ENCODE peak calls at places on chromosome 16, in five cellular contexts. One of them, this sample, is unnamed.

GRCh38 chr16:87186440-87186839 is 130.8 kb downstream of the C16orf95 start:
- DNase-seq in cardiac muscle cell: no peak
- DNase-seq in mammary epithelial cell: no peak
- DNase-seq in adrenal gland: no peak
- DNase-seq in CD8-positive, alpha-beta T cell: no peak
- DNase-seq in this sample: no peak

GRCh38 chr16:73921295-73921694 is 375.3 kb upstream of the PSMD7 start:
- DNase-seq in cardiac muscle cell: no peak
- DNase-seq in mammary epithelial cell: no peak
- DNase-seq in CD8-positive, alpha-beta T cell: no peak
- DNase-seq in adrenal gland: no peak
- DNase-seq in this sample: no peak

GRCh38 chr16:8355714-8356113 is 234.6 kb downstream of the TMEM114 start:
- DNase-seq in mammary epithelial cell: no peak
- DNase-seq in adrenal gland: no peak
- DNase-seq in cardiac muscle cell: no peak
- DNase-seq in CD8-positive, alpha-beta T cell: no peak
- DNase-seq in this sample: no peak

GRCh38 chr16:23691483-23692189 is 12.9 kb downstream of the PLK1 start:
- DNase-seq in cardiac muscle cell: peak; percentile 35
- DNase-seq in adrenal gland: no peak
- DNase-seq in CD8-positive, alpha-beta T cell: no peak
- DNase-seq in mammary epithelial cell: no peak
- DNase-seq in this sample: no peak

GRCh38 chr16:23137818-23138217 is 11.4 kb downstream of the USP31 start:
- DNase-seq in adrenal gland: no peak
- DNase-seq in CD8-positive, alpha-beta T cell: no peak
- DNase-seq in cardiac muscle cell: no peak
- DNase-seq in mammary epithelial cell: no peak
- DNase-seq in this sample: no peak

GRCh38 chr16:55439101-55439690 is 39.8 kb upstream of the MMP2 start:
- DNase-seq in adrenal gland: no peak
- DNase-seq in CD8-positive, alpha-beta T cell: no peak
- DNase-seq in cardiac muscle cell: no peak
- DNase-seq in mammary epithelial cell: peak; percentile 65
- DNase-seq in this sample: no peak

GRCh38 chr16:82660966-82661365 is 34.2 kb downstream of the CDH13 start:
- DNase-seq in mammary epithelial cell: no peak
- DNase-seq in CD8-positive, alpha-beta T cell: no peak
- DNase-seq in cardiac muscle cell: no peak
- DNase-seq in adrenal gland: no peak
- DNase-seq in this sample: no peak

GRCh38 chr16:50880926-50881325 is 139.0 kb downstream of the CYLD start:
- DNase-seq in cardiac muscle cell: no peak
- DNase-seq in CD8-positive, alpha-beta T cell: no peak
- DNase-seq in mammary epithelial cell: no peak
- DNase-seq in adrenal gland: no peak
- DNase-seq in this sample: no peak

GRCh38 chr16:82748026-82748425 is 121.3 kb downstream of the CDH13 start:
- DNase-seq in cardiac muscle cell: peak; percentile 91
- DNase-seq in adrenal gland: peak; percentile 11
- DNase-seq in CD8-positive, alpha-beta T cell: no peak
- DNase-seq in mammary epithelial cell: peak; percentile 16
- DNase-seq in this sample: peak; percentile 66

GRCh38 chr16:54867302-54867832 is 63.3 kb upstream of the IRX5 start:
- DNase-seq in CD8-positive, alpha-beta T cell: no peak
- DNase-seq in mammary epithelial cell: no peak
- DNase-seq in adrenal gland: no peak
- DNase-seq in cardiac muscle cell: no peak
- DNase-seq in this sample: no peak

GRCh38 chr16:12801511-12802042 is 2.1 kb downstream of the CPPED1 start:
- DNase-seq in CD8-positive, alpha-beta T cell: no peak
- DNase-seq in cardiac muscle cell: peak; percentile 85
- DNase-seq in adrenal gland: peak; percentile 18
- DNase-seq in mammary epithelial cell: peak; percentile 69
- DNase-seq in this sample: peak; percentile 14

GRCh38 chr16:81595676-81596292 is 151.2 kb downstream of the CMIP start:
- DNase-seq in adrenal gland: no peak
- DNase-seq in cardiac muscle cell: no peak
- DNase-seq in CD8-positive, alpha-beta T cell: no peak
- DNase-seq in mammary epithelial cell: peak; percentile 53
- DNase-seq in this sample: no peak

GRCh38 chr16:66269631-66270332 is 96.7 kb upstream of the CDH5 start:
- DNase-seq in CD8-positive, alpha-beta T cell: no peak
- DNase-seq in cardiac muscle cell: peak; percentile 65
- DNase-seq in mammary epithelial cell: no peak
- DNase-seq in adrenal gland: no peak
- DNase-seq in this sample: no peak

GRCh38 chr16:77213542-77214108 is 14.4 kb downstream of the SYCE1L start:
- DNase-seq in CD8-positive, alpha-beta T cell: no peak
- DNase-seq in adrenal gland: peak; percentile 74
- DNase-seq in cardiac muscle cell: peak; percentile 85
- DNase-seq in mammary epithelial cell: peak; percentile 96
- DNase-seq in this sample: peak; percentile 28

GRCh38 chr16:15682105-15682570 is 32.1 kb downstream of the NDE1 start:
- DNase-seq in CD8-positive, alpha-beta T cell: no peak
- DNase-seq in cardiac muscle cell: peak; percentile 74
- DNase-seq in mammary epithelial cell: peak; percentile 72
- DNase-seq in adrenal gland: peak; percentile 78
- DNase-seq in this sample: no peak

GRCh38 chr16:54504372-54504771 is 217.8 kb upstream of the IRX3 start:
- DNase-seq in mammary epithelial cell: no peak
- DNase-seq in cardiac muscle cell: no peak
- DNase-seq in CD8-positive, alpha-beta T cell: no peak
- DNase-seq in adrenal gland: peak; percentile 32
- DNase-seq in this sample: peak; percentile 46

GRCh38 chr16:49934557-49935260 is 78.8 kb upstream of the ZNF423 start:
- DNase-seq in adrenal gland: no peak
- DNase-seq in CD8-positive, alpha-beta T cell: no peak
- DNase-seq in cardiac muscle cell: no peak
- DNase-seq in mammary epithelial cell: no peak
- DNase-seq in this sample: no peak

GRCh38 chr16:27561216-27561615 is 11.3 kb downstream of the KATNIP start:
- DNase-seq in CD8-positive, alpha-beta T cell: no peak
- DNase-seq in mammary epithelial cell: no peak
- DNase-seq in cardiac muscle cell: no peak
- DNase-seq in adrenal gland: no peak
- DNase-seq in this sample: no peak

GRCh38 chr16:49586466-49586865 is 212.9 kb downstream of the C16orf78 start:
- DNase-seq in adrenal gland: no peak
- DNase-seq in cardiac muscle cell: no peak
- DNase-seq in mammary epithelial cell: no peak
- DNase-seq in CD8-positive, alpha-beta T cell: no peak
- DNase-seq in this sample: no peak

GRCh38 chr16:57658878-57659674 is 9.0 kb upstream of the ADGRG3 start:
- DNase-seq in mammary epithelial cell: no peak
- DNase-seq in CD8-positive, alpha-beta T cell: no peak
- DNase-seq in cardiac muscle cell: no peak
- DNase-seq in adrenal gland: no peak
- DNase-seq in this sample: no peak

GRCh38 chr16:2194852-2195315 is 1.5 kb downstream of the CASKIN1 start:
- DNase-seq in adrenal gland: no peak
- DNase-seq in cardiac muscle cell: peak; percentile 48
- DNase-seq in mammary epithelial cell: peak; percentile 54
- DNase-seq in CD8-positive, alpha-beta T cell: peak; percentile 27
- DNase-seq in this sample: no peak

GRCh38 chr16:9136596-9136995 is 45.2 kb downstream of the HAPSTR1 start:
- DNase-seq in mammary epithelial cell: no peak
- DNase-seq in adrenal gland: no peak
- DNase-seq in CD8-positive, alpha-beta T cell: no peak
- DNase-seq in cardiac muscle cell: no peak
- DNase-seq in this sample: no peak

GRCh38 chr16:50079741-50080140 is 14.0 kb downstream of the HEATR3 start:
- DNase-seq in cardiac muscle cell: no peak
- DNase-seq in adrenal gland: no peak
- DNase-seq in CD8-positive, alpha-beta T cell: no peak
- DNase-seq in mammary epithelial cell: peak; percentile 41
- DNase-seq in this sample: no peak

GRCh38 chr16:68296693-68297092 is 14.1 kb downstream of the SLC7A6OS start:
- DNase-seq in mammary epithelial cell: no peak
- DNase-seq in CD8-positive, alpha-beta T cell: no peak
- DNase-seq in adrenal gland: no peak
- DNase-seq in cardiac muscle cell: no peak
- DNase-seq in this sample: no peak

GRCh38 chr16:77043076-77043475 is 147.9 kb upstream of the MON1B start:
- DNase-seq in mammary epithelial cell: peak; percentile 1
- DNase-seq in adrenal gland: no peak
- DNase-seq in CD8-positive, alpha-beta T cell: no peak
- DNase-seq in cardiac muscle cell: peak; percentile 49
- DNase-seq in this sample: no peak

GRCh38 chr16:1487395-1488053 is 1.2 kb downstream of the PTX4 start:
- DNase-seq in cardiac muscle cell: no peak
- DNase-seq in adrenal gland: no peak
- DNase-seq in mammary epithelial cell: no peak
- DNase-seq in CD8-positive, alpha-beta T cell: no peak
- DNase-seq in this sample: no peak

GRCh38 chr16:908526-909155 is 62.1 kb downstream of the LMF1 start:
- DNase-seq in CD8-positive, alpha-beta T cell: no peak
- DNase-seq in cardiac muscle cell: no peak
- DNase-seq in adrenal gland: no peak
- DNase-seq in mammary epithelial cell: no peak
- DNase-seq in this sample: no peak

GRCh38 chr16:82830944-82831343 is 204.2 kb downstream of the CDH13 start:
- DNase-seq in cardiac muscle cell: no peak
- DNase-seq in adrenal gland: no peak
- DNase-seq in CD8-positive, alpha-beta T cell: no peak
- DNase-seq in mammary epithelial cell: no peak
- DNase-seq in this sample: no peak

GRCh38 chr16:66662445-66663194 is 33.9 kb downstream of the CMTM4 start:
- DNase-seq in CD8-positive, alpha-beta T cell: no peak
- DNase-seq in cardiac muscle cell: peak; percentile 58
- DNase-seq in mammary epithelial cell: peak; percentile 24
- DNase-seq in adrenal gland: no peak
- DNase-seq in this sample: no peak

DNA sequence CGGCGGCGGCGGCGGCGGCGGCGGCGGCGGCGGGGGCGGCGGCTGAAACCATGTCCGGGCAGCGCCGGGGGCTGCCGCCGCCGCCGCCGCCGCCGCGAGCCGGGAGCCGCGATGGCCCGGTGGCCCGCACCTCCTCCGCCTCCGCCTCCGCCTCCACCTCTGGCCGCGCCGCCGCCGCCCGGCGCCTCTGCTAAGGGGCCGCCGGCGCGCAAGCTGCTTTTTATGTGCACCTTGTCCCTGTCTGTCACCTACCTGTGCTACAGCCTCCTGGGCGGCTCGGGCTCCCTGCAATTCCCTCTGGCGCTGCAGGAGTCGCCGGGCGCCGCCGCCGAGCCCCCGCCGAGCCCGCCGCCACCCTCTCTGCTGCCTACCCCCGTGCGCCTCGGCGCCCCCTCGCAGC is 548 bp downstream of the HS3ST4 start:
- DNase-seq in cardiac muscle cell: no peak
- DNase-seq in adrenal gland: no peak
- DNase-seq in CD8-positive, alpha-beta T cell: no peak
- DNase-seq in mammary epithelial cell: no peak
- DNase-seq in this sample: no peak
- H3K4me3 ChIP-seq in cardiac muscle cell: peak overlapping the region; percentile 73
- H3K4me3 ChIP-seq in adrenal gland: no peak overlapping the region
- H3K4me3 ChIP-seq in CD8-positive, alpha-beta T cell: no peak overlapping the region
- H3K4me3 ChIP-seq in mammary epithelial cell: no peak overlapping the region
- H3K4me3 ChIP-seq in this sample: no peak overlapping the region

GRCh38 chr16:3672571-3673041 is 18.1 kb downstream of the DNASE1 start:
- DNase-seq in CD8-positive, alpha-beta T cell: no peak
- DNase-seq in mammary epithelial cell: no peak
- DNase-seq in cardiac muscle cell: no peak
- DNase-seq in adrenal gland: no peak
- DNase-seq in this sample: no peak
- H3K4me3 ChIP-seq in CD8-positive, alpha-beta T cell: no peak overlapping the region
- H3K4me3 ChIP-seq in mammary epithelial cell: no peak overlapping the region
- H3K4me3 ChIP-seq in cardiac muscle cell: no peak overlapping the region
- H3K4me3 ChIP-seq in adrenal gland: no peak overlapping the region
- H3K4me3 ChIP-seq in this sample: no peak overlapping the region

DNA sequence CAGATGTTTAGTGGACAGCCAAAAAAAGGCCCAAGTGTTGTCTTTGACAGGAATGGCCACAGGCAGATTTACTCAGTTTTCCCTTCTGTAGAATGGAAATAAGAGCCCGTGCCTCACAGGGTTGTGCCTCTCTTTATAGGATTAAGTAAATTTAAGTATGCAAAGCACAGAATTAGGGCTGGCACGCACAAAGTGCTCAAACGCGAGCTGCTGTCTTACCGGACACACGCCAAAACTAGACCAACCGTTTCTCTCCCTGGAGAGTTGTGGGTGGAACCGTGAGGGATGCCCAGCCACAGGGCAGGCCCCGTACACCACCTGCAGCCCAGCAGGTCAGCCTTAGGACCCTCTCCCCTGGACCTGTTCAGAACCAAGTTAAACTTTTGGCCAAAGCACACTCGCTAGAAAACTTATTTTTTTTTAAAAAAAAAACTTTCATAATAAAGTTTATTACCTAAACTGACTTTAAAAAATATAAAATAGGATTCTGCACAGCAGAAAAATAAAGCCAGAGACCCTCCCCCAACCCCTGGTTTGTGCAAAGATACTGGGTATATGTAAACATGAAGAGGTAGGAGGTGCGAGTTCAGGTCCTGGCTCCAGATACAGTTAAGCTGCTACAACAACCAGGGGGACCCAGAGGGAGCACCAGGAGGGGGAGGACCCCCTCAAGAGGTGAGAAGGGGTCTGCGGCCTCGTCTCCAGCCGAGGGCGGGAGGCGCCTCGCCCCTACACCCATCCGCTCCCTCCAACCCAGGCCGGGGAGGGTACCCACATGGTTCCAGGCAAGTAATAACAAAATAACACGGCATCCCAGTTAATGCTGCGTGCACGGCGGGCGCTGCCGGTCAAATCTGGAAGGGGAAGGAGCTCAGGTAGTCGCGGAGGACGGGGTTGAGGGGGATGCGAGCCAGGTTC is 1.8 kb downstream of the SOCS1 start:
- DNase-seq in adrenal gland: no peak
- DNase-seq in cardiac muscle cell: no peak
- DNase-seq in CD8-positive, alpha-beta T cell: no peak
- DNase-seq in mammary epithelial cell: no peak
- DNase-seq in this sample: no peak
- H3K4me3 ChIP-seq in adrenal gland: no peak overlapping the region
- H3K4me3 ChIP-seq in cardiac muscle cell: peak overlapping the region; percentile 81
- H3K4me3 ChIP-seq in CD8-positive, alpha-beta T cell: peak overlapping the region; percentile 90
- H3K4me3 ChIP-seq in mammary epithelial cell: peak overlapping the region; percentile 68
- H3K4me3 ChIP-seq in this sample: peak overlapping the region; percentile 67

DNA sequence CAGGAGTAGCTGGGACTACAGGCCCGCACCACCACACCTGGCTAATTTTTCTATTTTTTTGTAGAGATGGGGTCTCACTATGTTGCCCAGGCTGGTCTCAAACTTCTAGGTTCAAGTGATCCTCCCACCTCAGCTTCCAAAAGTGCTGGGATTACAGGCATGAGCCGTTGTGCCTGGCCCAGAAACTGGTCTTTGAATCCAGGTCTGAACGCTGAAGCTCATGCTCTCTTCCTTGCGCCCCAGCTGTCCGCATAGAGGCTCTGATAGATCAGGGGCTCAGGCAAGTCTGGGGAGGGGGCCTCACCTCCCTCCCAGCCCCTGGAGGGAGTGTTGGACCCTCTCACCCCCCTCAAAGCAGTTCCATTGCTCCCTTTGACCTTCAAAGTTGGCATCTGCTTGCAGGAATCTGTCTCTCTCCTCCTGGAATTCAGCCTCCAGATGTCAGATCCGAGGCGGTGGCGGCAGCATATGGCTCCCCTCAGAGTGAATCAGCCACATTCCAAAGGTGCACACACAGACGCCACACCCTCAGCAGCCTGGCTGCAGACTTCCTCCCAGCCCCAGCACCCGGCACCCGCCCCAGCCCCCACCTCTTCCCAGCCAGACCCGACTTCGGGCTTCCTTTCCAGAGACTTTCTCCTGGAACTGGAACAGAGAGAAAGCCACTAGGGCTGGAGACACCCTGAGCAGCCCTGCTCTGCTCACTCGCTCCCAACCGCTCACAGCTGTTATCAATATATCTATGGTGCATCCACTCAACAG is 16.9 kb upstream of the GLIS2 start:
- DNase-seq in CD8-positive, alpha-beta T cell: no peak
- DNase-seq in mammary epithelial cell: peak; percentile 88
- DNase-seq in adrenal gland: peak; percentile 48
- DNase-seq in cardiac muscle cell: peak; percentile 94
- DNase-seq in this sample: peak; percentile 80
- H3K4me3 ChIP-seq in CD8-positive, alpha-beta T cell: no peak overlapping the region
- H3K4me3 ChIP-seq in mammary epithelial cell: no peak overlapping the region
- H3K4me3 ChIP-seq in adrenal gland: no peak overlapping the region
- H3K4me3 ChIP-seq in cardiac muscle cell: no peak overlapping the region
- H3K4me3 ChIP-seq in this sample: no peak overlapping the region

This sample was measured in heart left ventricle.